ENCODE peak calls at places on chromosomes 13 and 19, in six cellular contexts. Z is DND-41, M is uterus, T is cardiac muscle cell, Y is GM06990, O is MM.1S. Q is an unnamed sample.
A peak's percentile ranks its signal among the peaks of the same experiment; 100 is the strongest.

GRCh38 chr13:109734002-109734785 is 52.2 kb downstream of the IRS2 start:
- DNase-seq in Z (peak; percentile 91), M (no peak), T (no peak), Y (no peak), O (no peak), Q (no peak)

GRCh38 chr13:109204252-109204651 is 574.8 kb downstream of the MYO16 start:
- DNase-seq in Z (no peak), M (no peak), T (no peak), Y (no peak), O (no peak), Q (no peak)

GRCh38 chr13:99404005-99404755 is 97.0 kb upstream of the GPR183 start:
- DNase-seq in Z (no peak), M (no peak), T (no peak), Y (no peak), O (no peak), Q (no peak)

GRCh38 chr19:38693380-38694223 is 46.2 kb downstream of the ACTN4 start:
- DNase-seq in Z (peak; percentile 27), M (no peak), T (peak; percentile 76), Y (no peak), O (peak; percentile 65), Q (peak; percentile 62)

GRCh38 chr13:43545317-43545874 is 241.4 kb downstream of the ENOX1 start:
- DNase-seq in Z (no peak), M (peak; percentile 19), T (peak; percentile 76), Y (no peak), O (no peak), Q (no peak)

GRCh38 chr19:3683405-3683865 is 16.8 kb downstream of the PIP5K1C start:
- DNase-seq in Z (no peak), M (peak; percentile 67), T (peak; percentile 76), Y (no peak), O (no peak), Q (no peak)

GRCh38 chr13:104315606-104316005 is 1249.4 kb upstream of the SLC10A2 start:
- DNase-seq in Z (no peak), M (no peak), T (peak; percentile 90), Y (no peak), O (no peak), Q (no peak)

GRCh38 chr19:45100202-45100600 is 7.2 kb downstream of the PPP1R37 start:
- DNase-seq in Z (no peak), M (no peak), T (no peak), Y (no peak), O (no peak), Q (no peak)

GRCh38 chr13:28754698-28755545 is 36.2 kb upstream of the SLC46A3 start:
- DNase-seq in Z (peak; percentile 71), M (no peak), T (peak; percentile 75), Y (peak; percentile 9), O (no peak), Q (no peak)

GRCh38 chr19:43726736-43727592 is 11.1 kb downstream of the IRGC start:
- DNase-seq in Z (no peak), M (no peak), T (peak; percentile 12), Y (no peak), O (no peak), Q (no peak)

GRCh38 chr13:111844222-111844671 is 222.7 kb upstream of the SOX1 start:
- DNase-seq in Z (no peak), M (no peak), T (no peak), Y (no peak), O (no peak), Q (no peak)

GRCh38 chr19:51372021-51372648 is 319 bp downstream of the NKG7 start:
- DNase-seq in Z (no peak), M (no peak), T (no peak), Y (no peak), O (no peak), Q (no peak)

GRCh38 chr19:51370230-51370629 is 1.4 kb upstream of the CLDND2 start:
- DNase-seq in Z (no peak), M (no peak), T (no peak), Y (no peak), O (no peak), Q (no peak)

GRCh38 chr19:51372649-51373504 is at the start of gene NKG7:
- DNase-seq in Z (peak; percentile 93), M (no peak), T (no peak), Y (peak; percentile 68), O (no peak), Q (peak; percentile 46)

GRCh38 chr19:51368366-51369282 is at the start of gene CLDND2:
- DNase-seq in Z (no peak), M (no peak), T (no peak), Y (no peak), O (no peak), Q (no peak)

GRCh38 chr19:51371186-51371690 is 1.2 kb downstream of the NKG7 start:
- DNase-seq in Z (no peak), M (no peak), T (no peak), Y (no peak), O (no peak), Q (no peak)
- H3K4me3 ChIP-seq in Z (peak overlapping the region; percentile 57), M (no peak overlapping the region), T (no peak overlapping the region), Y (no peak overlapping the region), O (no peak overlapping the region), Q (no peak overlapping the region)

DNA sequence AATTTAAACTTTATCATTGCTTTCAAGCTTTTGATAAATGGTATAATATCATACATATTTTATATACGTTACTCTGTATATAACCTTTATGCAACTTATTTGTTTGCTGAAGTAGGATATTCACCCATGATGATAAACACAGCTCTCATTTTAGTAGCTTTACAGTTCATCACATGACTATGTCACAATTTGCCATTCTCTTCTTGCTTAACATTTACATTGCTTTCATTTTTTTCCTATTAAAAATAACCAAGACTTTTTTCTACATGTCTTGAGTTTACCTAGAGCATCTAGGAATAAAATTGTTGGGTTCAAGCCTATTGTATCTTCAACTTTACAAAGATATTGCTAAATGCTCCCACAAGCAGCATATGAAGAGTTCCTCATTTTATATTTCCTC is 54.0 kb downstream of the KCNRG start:
- DNase-seq in Z (no peak), M (no peak), T (peak; percentile 55), Y (no peak), O (no peak), Q (no peak)
- H3K36me3 ChIP-seq in Z (peaks cover 93% of the 10 kb centered on the region), M (no peaks in the 10 kb centered on the region), T (no peaks in the 10 kb centered on the region), Y (peaks cover 2% of the 10 kb centered on the region), O (no peaks in the 10 kb centered on the region), Q (peaks cover 11% of the 10 kb centered on the region)

GRCh38 chr19:15149704-15150103 is 42.5 kb downstream of the SYDE1 start:
- DNase-seq in Z (no peak), M (no peak), T (no peak), Y (no peak), O (no peak), Q (no peak)

GRCh38 chr19:15156391-15156790 is 44.4 kb downstream of the NOTCH3 start:
- DNase-seq in Z (no peak), M (no peak), T (no peak), Y (no peak), O (no peak), Q (no peak)

GRCh38 chr19:15159251-15159650 is 41.5 kb downstream of the NOTCH3 start:
- DNase-seq in Z (no peak), M (no peak), T (no peak), Y (no peak), O (peak; percentile 20), Q (no peak)

GRCh38 chr19:15154002-15154612 is 46.7 kb downstream of the NOTCH3 start:
- DNase-seq in Z (peak; percentile 71), M (no peak), T (peak; percentile 62), Y (no peak), O (peak; percentile 41), Q (no peak)

GRCh38 chr19:15155296-15155695 is 45.5 kb downstream of the NOTCH3 start:
- DNase-seq in Z (no peak), M (no peak), T (no peak), Y (no peak), O (no peak), Q (no peak)
- H3K4me3 ChIP-seq in Z (no peak overlapping the region), M (no peak overlapping the region), T (no peak overlapping the region), Y (no peak overlapping the region), O (no peak overlapping the region), Q (no peak overlapping the region)

GRCh38 chr19:10166046-10166445 is 28.7 kb downstream of the DNMT1 start:
- DNase-seq in Z (no peak), M (no peak), T (no peak), Y (no peak), O (no peak), Q (no peak)

GRCh38 chr19:10163557-10163956 is 31.2 kb downstream of the DNMT1 start:
- DNase-seq in Z (no peak), M (no peak), T (no peak), Y (no peak), O (no peak), Q (no peak)

GRCh38 chr19:10167459-10167858 is 27.3 kb downstream of the DNMT1 start:
- DNase-seq in Z (no peak), M (no peak), T (no peak), Y (no peak), O (peak; percentile 90), Q (no peak)

GRCh38 chr19:10173527-10173926 is 21.2 kb downstream of the DNMT1 start:
- DNase-seq in Z (no peak), M (no peak), T (peak; percentile 45), Y (no peak), O (no peak), Q (no peak)

GRCh38 chr19:10168386-10168948 is 26.3 kb downstream of the DNMT1 start:
- DNase-seq in Z (no peak), M (no peak), T (no peak), Y (no peak), O (peak; percentile 83), Q (no peak)
- H3K36me3 ChIP-seq in Z (peaks cover 92% of the 10 kb centered on the region), M (no peaks in the 10 kb centered on the region), T (peaks cover 44% of the 10 kb centered on the region), Y (peaks cover 26% of the 10 kb centered on the region), O (peaks cover 18% of the 10 kb centered on the region), Q (peaks cover 44% of the 10 kb centered on the region)

GRCh38 chr19:2462635-2463421 is 6.1 kb upstream of the LMNB2 start:
- DNase-seq in Z (no peak), M (peak; percentile 94), T (peak; percentile 98), Y (no peak), O (no peak), Q (no peak)
- H3K4me3 ChIP-seq in Z (no peak overlapping the region), M (peak overlapping the region; percentile 60), T (peak overlapping the region; percentile 28), Y (peak overlapping the region; percentile 83), O (no peak overlapping the region), Q (no peak overlapping the region)

GRCh38 chr13:97246596-97246995 is 24.5 kb downstream of the MBNL2 start:
- DNase-seq in Z (no peak), M (no peak), T (no peak), Y (no peak), O (no peak), Q (no peak)
- H3K36me3 ChIP-seq in Z (no peaks in the 10 kb centered on the region), M (no peaks in the 10 kb centered on the region), T (no peaks in the 10 kb centered on the region), Y (no peaks in the 10 kb centered on the region), O (no peaks in the 10 kb centered on the region), Q (no peaks in the 10 kb centered on the region)

Q was measured in CD4-positive, alpha-beta memory T cell.